ENCODE peak calls at places on chromosomes 11 and 22, in nine cellular contexts. B is lower lobe of right lung, V is heart right ventricle, H is upper lobe of right lung, R is WERI-Rb-1, C is mammary epithelial cell, S is stomach, L is K562, O is breast epithelium. A is an unnamed sample.

GRCh38 chr11:120073196-120073595 is 64.7 kb downstream of the TRIM29 start:
- DNase-seq in B (no peak), V (no peak), H (peak; percentile 34), R (peak; percentile 83), C (no peak), S (no peak), L (no peak), O (no peak), A (no peak)

GRCh38 chr11:78907636-78908035 is 333.0 kb upstream of the NARS2 start:
- DNase-seq in B (no peak), V (no peak), H (no peak), R (no peak), C (peak; percentile 50), S (no peak), L (no peak), O (no peak), A (no peak)

GRCh38 chr22:39024923-39025322 is 4.0 kb downstream of the APOBEC3D start:
- DNase-seq in B (no peak), V (no peak), H (no peak), R (no peak), C (no peak), S (no peak), L (no peak), O (no peak), A (no peak)

GRCh38 chr11:2645779-2646118 is 54.0 kb downstream of the KCNQ1OT1 start:
- DNase-seq in B (no peak), V (no peak), H (no peak), R (no peak), C (no peak), S (no peak), L (no peak), O (no peak), A (no peak)

GRCh38 chr11:68903631-68904457 is at the start of the genes IGHMBP2 and MRPL21:
- DNase-seq in B (peak; percentile 92), V (peak; percentile 84), H (peak; percentile 94), R (peak; percentile 80), C (peak; percentile 83), S (peak; percentile 90), L (peak; percentile 90), O (peak; percentile 74), A (peak; percentile 39)

GRCh38 chr11:5922749-5923426 is 19.2 kb upstream of the OR56A3 start:
- DNase-seq in B (no peak), V (no peak), H (no peak), R (no peak), C (peak; percentile 94), S (no peak), L (no peak), O (no peak), A (no peak)

GRCh38 chr11:63563201-63564055 is at the start of gene PLAAT2:
- DNase-seq in B (no peak), V (no peak), H (no peak), R (no peak), C (no peak), S (no peak), L (no peak), O (peak; percentile 13), A (no peak)

GRCh38 chr11:93939084-93939780 is 81.9 kb upstream of the HEPHL1 start:
- DNase-seq in B (no peak), V (no peak), H (no peak), R (no peak), C (peak; percentile 98), S (no peak), L (no peak), O (no peak), A (no peak)

GRCh38 chr22:40153186-40153585 is 24.5 kb upstream of the TNRC6B start:
- DNase-seq in B (no peak), V (no peak), H (no peak), R (peak; percentile 17), C (no peak), S (no peak), L (no peak), O (no peak), A (no peak)

GRCh38 chr11:105783216-105783615 is 173.3 kb downstream of the GRIA4 start:
- DNase-seq in B (no peak), V (no peak), H (no peak), R (no peak), C (no peak), S (no peak), L (no peak), O (no peak), A (no peak)

GRCh38 chr22:24695958-24696511 is 78.5 kb downstream of the PIWIL3 start:
- DNase-seq in B (peak; percentile 65), V (peak; percentile 29), H (peak; percentile 88), R (no peak), C (no peak), S (peak; percentile 47), L (peak; percentile 30), O (no peak), A (no peak)

GRCh38 chr11:41842673-41843072 is 383.2 kb upstream of the LRRC4C start:
- DNase-seq in B (no peak), V (no peak), H (no peak), R (no peak), C (no peak), S (no peak), L (no peak), O (no peak), A (no peak)

GRCh38 chr11:18145837-18146236 is 13.5 kb downstream of the MRGPRX3 start:
- DNase-seq in B (no peak), V (no peak), H (no peak), R (no peak), C (no peak), S (no peak), L (no peak), O (no peak), A (no peak)

DNA sequence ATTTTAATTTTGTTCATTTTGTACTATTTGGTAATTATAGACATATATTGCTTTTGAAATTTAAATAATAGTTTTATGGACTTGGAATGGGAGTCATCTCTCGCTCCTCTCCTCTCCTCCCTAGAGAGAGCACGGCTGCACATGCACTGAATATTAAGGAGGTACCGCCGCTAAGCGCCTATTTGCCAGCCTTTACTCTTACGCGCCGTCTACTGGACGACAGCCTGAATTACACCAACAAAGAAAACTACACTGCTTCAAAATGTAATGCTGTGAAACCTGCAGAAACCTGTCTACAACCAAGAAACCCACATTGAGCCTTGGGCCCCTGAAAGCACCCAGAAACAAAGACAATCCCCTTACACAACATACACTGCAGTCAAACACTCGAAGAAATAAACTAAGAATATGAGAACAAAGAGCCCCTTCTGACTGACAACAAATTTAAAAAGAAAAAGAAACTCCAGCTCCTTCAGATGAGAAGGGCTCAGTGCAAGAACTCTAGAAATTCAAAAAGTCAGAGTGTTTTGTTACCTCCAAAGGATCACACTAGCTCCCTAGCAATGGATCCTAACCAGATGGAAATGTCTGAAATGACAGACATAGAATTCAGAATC is 737.2 kb downstream of the LRRC4C start:
- DNase-seq in B (no peak), V (no peak), H (no peak), R (peak; percentile 27), C (peak; percentile 28), S (no peak), L (peak; percentile 8), O (no peak), A (no peak)
- TF ChIP-seq CTCF in B (peak; percentile 28), V (no peak), H (peak; percentile 42), R (peak; percentile 86), C (peak; percentile 82), S (no peak), L (peak; percentile 54), O (no peak), A (no peak)

DNA sequence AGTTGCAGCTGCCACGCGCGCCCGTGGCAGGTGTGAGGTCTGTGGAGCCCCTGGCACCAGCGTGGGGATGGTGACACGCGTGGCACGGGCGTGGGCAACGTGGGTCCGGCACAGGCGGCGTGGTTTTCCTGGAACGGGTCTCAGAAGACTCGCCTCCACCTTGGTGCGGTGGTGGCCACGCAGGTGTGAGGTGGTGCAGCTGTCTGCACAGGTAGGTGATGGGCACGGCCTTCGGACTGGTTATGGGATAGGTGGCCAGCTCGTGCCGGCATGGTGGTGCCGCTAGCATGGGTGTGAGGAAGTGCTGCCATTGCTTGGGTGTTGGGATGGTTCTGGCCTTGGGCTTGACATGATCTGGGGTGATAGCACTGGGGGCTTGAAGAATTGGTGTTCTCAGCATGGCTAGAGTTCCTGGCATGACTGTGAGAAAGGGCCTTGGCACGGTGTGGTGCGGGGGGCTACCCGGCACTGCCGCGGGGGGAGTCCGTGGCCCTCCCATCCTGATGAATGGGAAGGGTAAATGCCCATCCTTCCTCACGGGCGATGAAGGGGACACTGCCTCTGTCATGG is 516 bp downstream of the DAGLA start:
- DNase-seq in B (no peak), V (no peak), H (no peak), R (no peak), C (no peak), S (no peak), L (no peak), O (no peak), A (no peak)
- H3K27ac ChIP-seq in B (no peak overlapping the region), V (no peak overlapping the region), H (no peak overlapping the region), R (no peak overlapping the region), C (no peak overlapping the region), S (no peak overlapping the region), L (no peak overlapping the region), O (peak overlapping the region; percentile 65), A (peak overlapping the region; percentile 57)

GRCh38 chr11:35955636-35956035 is 11.8 kb downstream of the LDLRAD3 start:
- DNase-seq in B (no peak), V (no peak), H (no peak), R (no peak), C (no peak), S (no peak), L (no peak), O (no peak), A (no peak)
- H3K9me3 ChIP-seq in B (no peaks in the 10 kb centered on the region), V (no peaks in the 10 kb centered on the region), H (no peaks in the 10 kb centered on the region), R (no peaks in the 10 kb centered on the region), C (no peaks in the 10 kb centered on the region), S (no peaks in the 10 kb centered on the region), L (no peaks in the 10 kb centered on the region), O (no peaks in the 10 kb centered on the region), A (no peaks in the 10 kb centered on the region)

GRCh38 chr11:61293869-61294716 is 1.0 kb downstream of the VWCE start:
- DNase-seq in B (peak; percentile 55), V (peak; percentile 42), H (peak; percentile 70), R (peak; percentile 60), C (peak; percentile 11), S (peak; percentile 37), L (no peak), O (peak; percentile 38), A (no peak)

GRCh38 chr11:61294717-61295595 is at the start of gene VWCE:
- DNase-seq in B (peak; percentile 61), V (peak; percentile 51), H (peak; percentile 84), R (peak; percentile 81), C (peak; percentile 20), S (peak; percentile 71), L (no peak), O (no peak), A (no peak)

GRCh38 chr11:61295596-61295926 is 445 bp upstream of the VWCE start:
- DNase-seq in B (no peak), V (peak; percentile 24), H (no peak), R (no peak), C (no peak), S (peak; percentile 34), L (no peak), O (no peak), A (no peak)

DNA sequence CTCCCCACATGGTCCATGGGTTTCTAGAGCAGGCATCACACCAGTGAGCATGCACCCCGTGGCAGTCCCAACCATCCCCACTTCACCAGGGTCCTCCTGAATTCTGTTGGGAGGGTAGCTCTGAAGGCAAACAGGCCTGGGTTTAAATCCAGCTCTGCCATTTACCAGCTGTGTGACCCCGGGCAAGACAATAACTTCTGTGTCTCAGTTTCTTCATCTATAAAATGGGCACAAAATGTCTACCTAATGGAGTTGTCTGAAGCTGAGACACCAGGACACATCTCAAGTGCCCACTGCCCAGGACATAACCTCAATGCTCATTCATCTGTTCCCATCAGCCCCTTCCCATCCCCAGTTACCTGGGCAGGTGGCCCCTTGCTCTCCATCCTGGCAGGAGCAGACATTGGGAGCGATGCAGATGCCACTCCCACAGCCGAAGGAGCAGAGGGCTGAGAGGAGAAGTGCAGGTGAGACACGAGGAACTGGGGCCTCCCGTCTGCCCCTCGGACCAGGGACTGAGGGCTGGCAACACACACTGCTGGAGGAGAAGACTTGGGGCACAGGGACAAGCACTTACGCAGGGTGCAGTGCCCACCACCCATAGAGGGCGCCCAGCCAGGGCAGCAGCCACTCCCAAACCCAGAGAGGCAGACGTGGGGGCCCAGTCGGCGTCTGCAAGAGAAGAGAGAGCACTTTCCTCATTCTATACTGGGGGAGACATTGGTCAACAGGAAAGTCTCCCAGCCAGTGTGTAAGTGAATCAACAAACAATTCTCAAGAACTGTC is 4.0 kb downstream of the VWCE start:
- DNase-seq in B (peak; percentile 23), V (no peak), H (no peak), R (no peak), C (no peak), S (no peak), L (no peak), O (no peak), A (no peak)
- TF ChIP-seq CTCF in B (no peak), V (no peak), H (no peak), R (peak; percentile 33), C (no peak), S (no peak), L (no peak), O (no peak), A (no peak)

A was measured in esophagus squamous epithelium.